ENCODE peak calls at places on chromosome 14, in five cellular contexts. V is effector memory CD8-positive, alpha-beta T cell; C is GM23338; I is ureter; J is RPMI8226. X is an unnamed sample.

GRCh38 chr14:68466491-68466977 is 326.3 kb downstream of the ZFP36L1 start:
- DNase-seq in V (no peak), C (no peak), I (no peak), J (no peak), X (no peak)

GRCh38 chr14:58466459-58466858 is 38.9 kb downstream of the KIAA0586 start:
- DNase-seq in V (no peak), C (no peak), I (no peak), J (no peak), X (no peak)

GRCh38 chr14:75675265-75675960 is 14.4 kb downstream of the TTLL5 start:
- DNase-seq in V (no peak), C (peak; percentile 44), I (no peak), J (no peak), X (no peak)

GRCh38 chr14:67620217-67620789 is 583 bp downstream of the ARG2 start:
- DNase-seq in V (no peak), C (peak; percentile 77), I (peak; percentile 45), J (no peak), X (no peak)

GRCh38 chr14:67514650-67515385 is 18.3 kb upstream of the PLEKHH1 start:
- DNase-seq in V (peak; percentile 25), C (peak; percentile 66), I (peak; percentile 54), J (peak; percentile 43), X (peak; percentile 61)

GRCh38 chr14:49552630-49553029 is 33.5 kb downstream of the RPS29 start:
- DNase-seq in V (no peak), C (no peak), I (no peak), J (no peak), X (no peak)

GRCh38 chr14:73591690-73592448 is at the start of gene ACOT4:
- DNase-seq in V (peak; percentile 47), C (peak; percentile 73), I (no peak), J (peak; percentile 42), X (peak; percentile 68)

GRCh38 chr14:74085828-74086227 is 1.1 kb downstream of the LIN52 start:
- DNase-seq in V (no peak), C (no peak), I (no peak), J (peak; percentile 43), X (no peak)

GRCh38 chr14:37903561-37904191 is 304.0 kb upstream of the SSTR1 start:
- DNase-seq in V (no peak), C (peak; percentile 85), I (no peak), J (peak; percentile 24), X (peak; percentile 10)

GRCh38 chr14:92459479-92460421 is 53.8 kb upstream of the RIN3 start:
- DNase-seq in V (no peak), C (no peak), I (no peak), J (no peak), X (no peak)

GRCh38 chr14:80535171-80535570 is 323.9 kb upstream of the DIO2 start:
- DNase-seq in V (no peak), C (no peak), I (no peak), J (no peak), X (no peak)

X was measured in immature natural killer cell.